ENCODE peak calls at places on chromosomes 6 and 20, in four cellular contexts. E is fibroblast of the aortic adventitia, D is bronchial epithelial cell, C is Peyer's patch. X is an unnamed sample.
A peak's percentile ranks its signal among the peaks of the same experiment; 100 is the strongest.

GRCh38 chr6:163413345-163414116 is 987 bp upstream of the QKI start:
- DNase-seq in E (peak; percentile 93), D (peak; percentile 78), C (peak; percentile 92), X (peak; percentile 89)

GRCh38 chr6:44646355-44646754 is 258.8 kb downstream of the CDC5L start:
- DNase-seq in E (peak; percentile 73), D (no peak), C (no peak), X (no peak)

GRCh38 chr6:52423971-52424381 is 3.8 kb downstream of the EFHC1 start:
- DNase-seq in E (peak; percentile 99), D (peak; percentile 68), C (no peak), X (no peak)

GRCh38 chr6:161493731-161494130 is 219.9 kb upstream of the AGPAT4 start:
- DNase-seq in E (no peak), D (no peak), C (no peak), X (no peak)

GRCh38 chr6:149918151-149918905 is 4.6 kb downstream of the RAET1G start:
- DNase-seq in E (no peak), D (no peak), C (peak; percentile 25), X (no peak)

GRCh38 chr6:136086686-136087085 is 163.4 kb downstream of the MTFR2 start:
- DNase-seq in E (no peak), D (no peak), C (no peak), X (no peak)

GRCh38 chr20:47809561-47809960 is 24.3 kb upstream of the SULF2 start:
- DNase-seq in E (no peak), D (peak; percentile 91), C (no peak), X (no peak)

GRCh38 chr6:167678102-167679101 is 148.3 kb upstream of the AFDN start:
- DNase-seq in E (no peak), D (no peak), C (peak; percentile 69), X (no peak)

GRCh38 chr6:143677891-143678737 is at the start of gene PHACTR2:
- DNase-seq in E (peak; percentile 97), D (peak; percentile 51), C (peak; percentile 68), X (peak; percentile 31)

GRCh38 chr6:89251170-89251569 is 34.0 kb upstream of the GABRR1 start:
- DNase-seq in E (no peak), D (peak; percentile 28), C (no peak), X (no peak)

GRCh38 chr6:76275746-76276145 is 203.3 kb upstream of the IMPG1 start:
- DNase-seq in E (no peak), D (no peak), C (no peak), X (no peak)

GRCh38 chr20:18524646-18525045 is 16.9 kb downstream of the SEC23B start:
- DNase-seq in E (peak; percentile 60), D (peak; percentile 81), C (no peak), X (no peak)

GRCh38 chr6:41723178-41723935 is 12.1 kb downstream of the TFEB start:
- DNase-seq in E (peak; percentile 78), D (peak; percentile 83), C (peak; percentile 91), X (peak; percentile 84)
- TF ChIP-seq CTCF in E (no peak), D (peak; percentile 10), C (no peak), X (peak; percentile 4)

GRCh38 chr6:68040312-68040778 is 594.7 kb upstream of the ADGRB3 start:
- DNase-seq in E (peak; percentile 4), D (no peak), C (no peak), X (no peak)
- H3K4me3 ChIP-seq in E (peak overlapping the region; percentile 18), D (no peak overlapping the region), C (no peak overlapping the region), X (no peak overlapping the region)

GRCh38 chr6:130381459-130382380 is 15.9 kb downstream of the TMEM200A start:
- DNase-seq in E (no peak), D (no peak), C (no peak), X (no peak)
- TF ChIP-seq CTCF in E (peak; percentile 14), D (no peak), C (no peak), X (peak; percentile 17)

DNA sequence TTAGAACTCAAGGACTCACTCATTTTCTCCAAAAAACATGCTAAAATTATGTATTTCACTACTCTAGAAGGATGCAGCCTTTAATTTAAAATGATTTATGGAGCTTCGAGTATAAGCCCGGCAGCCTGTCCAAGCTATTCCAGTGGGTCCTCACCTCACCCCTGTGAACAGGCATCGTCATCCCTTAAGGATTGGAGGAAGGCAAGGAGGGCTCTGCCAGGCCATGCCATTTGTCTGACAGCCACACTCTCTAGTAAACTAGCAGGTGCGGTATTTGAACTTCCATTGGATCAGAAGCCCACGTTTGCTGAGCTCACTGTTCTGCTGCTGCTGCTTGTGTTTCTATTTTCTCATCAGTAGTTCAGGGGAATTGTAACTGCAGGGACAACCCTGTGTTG is 39.8 kb upstream of the NAA20 start:
- DNase-seq in E (no peak), D (no peak), C (no peak), X (no peak)
- H3K4me3 ChIP-seq in E (peak overlapping the region; percentile 84), D (peak overlapping the region; percentile 81), C (peak overlapping the region; percentile 8), X (no peak overlapping the region)